ENCODE peak calls at places on chromosomes 7 and 10, in eight cellular contexts. One of them, this sample, is unnamed.

GRCh38 chr10:24156686-24157085 is 52.3 kb upstream of the KIAA1217 start:
- DNase-seq in stimulated activated naive CD8-positive, alpha-beta T cell treated with anti-CD3 and anti-CD28 coated beads, Interleukin-15, Interleukin-2, amounts not matched to agents 100 U/mL and 50 U/mL, for 24 hours: no peak
- DNase-seq in ovary: no peak
- DNase-seq in NCI-H446: no peak
- DNase-seq in HS-5: no peak
- DNase-seq in HT-29: no peak
- DNase-seq in AG09319: no peak
- DNase-seq in A172: no peak
- DNase-seq in this sample: no peak

GRCh38 chr7:65004575-65004974 is 1.9 kb downstream of the ERV3-1 start:
- DNase-seq in A172: no peak
- DNase-seq in AG09319: no peak
- DNase-seq in stimulated activated naive CD8-positive, alpha-beta T cell treated with anti-CD3 and anti-CD28 coated beads, Interleukin-15, Interleukin-2, amounts not matched to agents 100 U/mL and 50 U/mL, for 24 hours: no peak
- DNase-seq in HT-29: no peak
- DNase-seq in HS-5: no peak
- DNase-seq in NCI-H446: no peak
- DNase-seq in ovary: no peak
- DNase-seq in this sample: no peak

GRCh38 chr10:102865620-102866019 is 3.6 kb upstream of the AS3MT start:
- DNase-seq in AG09319: no peak
- DNase-seq in A172: no peak
- DNase-seq in ovary: no peak
- DNase-seq in HT-29: no peak
- DNase-seq in stimulated activated naive CD8-positive, alpha-beta T cell treated with anti-CD3 and anti-CD28 coated beads, Interleukin-15, Interleukin-2, amounts not matched to agents 100 U/mL and 50 U/mL, for 24 hours: no peak
- DNase-seq in NCI-H446: no peak
- DNase-seq in HS-5: no peak
- DNase-seq in this sample: no peak

GRCh38 chr10:12097791-12098190 is 29.0 kb downstream of the DHTKD1 start:
- DNase-seq in ovary: no peak
- DNase-seq in NCI-H446: no peak
- DNase-seq in HT-29: peak; percentile 84
- DNase-seq in HS-5: no peak
- DNase-seq in stimulated activated naive CD8-positive, alpha-beta T cell treated with anti-CD3 and anti-CD28 coated beads, Interleukin-15, Interleukin-2, amounts not matched to agents 100 U/mL and 50 U/mL, for 24 hours: no peak
- DNase-seq in AG09319: no peak
- DNase-seq in A172: no peak
- DNase-seq in this sample: no peak

GRCh38 chr7:52961084-52961483 is 74.3 kb upstream of the POM121L12 start:
- DNase-seq in ovary: no peak
- DNase-seq in stimulated activated naive CD8-positive, alpha-beta T cell treated with anti-CD3 and anti-CD28 coated beads, Interleukin-15, Interleukin-2, amounts not matched to agents 100 U/mL and 50 U/mL, for 24 hours: no peak
- DNase-seq in A172: no peak
- DNase-seq in NCI-H446: no peak
- DNase-seq in AG09319: no peak
- DNase-seq in HS-5: no peak
- DNase-seq in HT-29: no peak
- DNase-seq in this sample: no peak

GRCh38 chr10:104127411-104127810 is 5.4 kb downstream of the SFR1 start:
- DNase-seq in HS-5: no peak
- DNase-seq in stimulated activated naive CD8-positive, alpha-beta T cell treated with anti-CD3 and anti-CD28 coated beads, Interleukin-15, Interleukin-2, amounts not matched to agents 100 U/mL and 50 U/mL, for 24 hours: peak; percentile 18
- DNase-seq in A172: peak; percentile 63
- DNase-seq in ovary: no peak
- DNase-seq in NCI-H446: no peak
- DNase-seq in AG09319: no peak
- DNase-seq in HT-29: peak; percentile 49
- DNase-seq in this sample: peak; percentile 19

GRCh38 chr7:155108144-155108901 is 38.2 kb downstream of the HTR5A start:
- DNase-seq in A172: no peak
- DNase-seq in ovary: no peak
- DNase-seq in HS-5: no peak
- DNase-seq in AG09319: no peak
- DNase-seq in NCI-H446: no peak
- DNase-seq in stimulated activated naive CD8-positive, alpha-beta T cell treated with anti-CD3 and anti-CD28 coated beads, Interleukin-15, Interleukin-2, amounts not matched to agents 100 U/mL and 50 U/mL, for 24 hours: no peak
- DNase-seq in HT-29: no peak
- DNase-seq in this sample: no peak

GRCh38 chr10:101570764-101571572 is 17.1 kb downstream of the POLL start:
- DNase-seq in AG09319: no peak
- DNase-seq in stimulated activated naive CD8-positive, alpha-beta T cell treated with anti-CD3 and anti-CD28 coated beads, Interleukin-15, Interleukin-2, amounts not matched to agents 100 U/mL and 50 U/mL, for 24 hours: no peak
- DNase-seq in ovary: no peak
- DNase-seq in A172: no peak
- DNase-seq in HT-29: no peak
- DNase-seq in HS-5: no peak
- DNase-seq in NCI-H446: no peak
- DNase-seq in this sample: no peak

GRCh38 chr7:39621261-39621660 is 2.1 kb upstream of the RALA start:
- DNase-seq in HT-29: no peak
- DNase-seq in A172: peak; percentile 77
- DNase-seq in stimulated activated naive CD8-positive, alpha-beta T cell treated with anti-CD3 and anti-CD28 coated beads, Interleukin-15, Interleukin-2, amounts not matched to agents 100 U/mL and 50 U/mL, for 24 hours: no peak
- DNase-seq in AG09319: no peak
- DNase-seq in NCI-H446: no peak
- DNase-seq in ovary: no peak
- DNase-seq in HS-5: peak; percentile 98
- DNase-seq in this sample: no peak

GRCh38 chr7:81053623-81054022 is 134.8 kb upstream of the SEMA3C start:
- DNase-seq in AG09319: no peak
- DNase-seq in HS-5: no peak
- DNase-seq in stimulated activated naive CD8-positive, alpha-beta T cell treated with anti-CD3 and anti-CD28 coated beads, Interleukin-15, Interleukin-2, amounts not matched to agents 100 U/mL and 50 U/mL, for 24 hours: no peak
- DNase-seq in NCI-H446: no peak
- DNase-seq in ovary: no peak
- DNase-seq in A172: no peak
- DNase-seq in HT-29: no peak
- DNase-seq in this sample: no peak

GRCh38 chr7:29270979-29271658 is 76.5 kb downstream of the CHN2 start:
- DNase-seq in AG09319: no peak
- DNase-seq in ovary: no peak
- DNase-seq in stimulated activated naive CD8-positive, alpha-beta T cell treated with anti-CD3 and anti-CD28 coated beads, Interleukin-15, Interleukin-2, amounts not matched to agents 100 U/mL and 50 U/mL, for 24 hours: no peak
- DNase-seq in A172: peak; percentile 75
- DNase-seq in HS-5: no peak
- DNase-seq in NCI-H446: no peak
- DNase-seq in HT-29: no peak
- DNase-seq in this sample: no peak

GRCh38 chr10:12945709-12946359 is 55.7 kb downstream of the CCDC3 start:
- DNase-seq in NCI-H446: no peak
- DNase-seq in AG09319: no peak
- DNase-seq in HS-5: no peak
- DNase-seq in A172: no peak
- DNase-seq in HT-29: no peak
- DNase-seq in ovary: no peak
- DNase-seq in stimulated activated naive CD8-positive, alpha-beta T cell treated with anti-CD3 and anti-CD28 coated beads, Interleukin-15, Interleukin-2, amounts not matched to agents 100 U/mL and 50 U/mL, for 24 hours: no peak
- DNase-seq in this sample: no peak

GRCh38 chr10:21292763-21293517 is 232.5 kb downstream of the SKIDA1 start:
- DNase-seq in HS-5: peak; percentile 71
- DNase-seq in stimulated activated naive CD8-positive, alpha-beta T cell treated with anti-CD3 and anti-CD28 coated beads, Interleukin-15, Interleukin-2, amounts not matched to agents 100 U/mL and 50 U/mL, for 24 hours: no peak
- DNase-seq in AG09319: peak; percentile 84
- DNase-seq in A172: peak; percentile 98
- DNase-seq in NCI-H446: peak; percentile 67
- DNase-seq in HT-29: peak; percentile 66
- DNase-seq in ovary: peak; percentile 69
- DNase-seq in this sample: peak; percentile 85

GRCh38 chr10:43262043-43262901 is 4.6 kb downstream of the RASGEF1A start:
- DNase-seq in HS-5: no peak
- DNase-seq in NCI-H446: peak; percentile 17
- DNase-seq in A172: no peak
- DNase-seq in HT-29: peak; percentile 40
- DNase-seq in ovary: peak; percentile 15
- DNase-seq in stimulated activated naive CD8-positive, alpha-beta T cell treated with anti-CD3 and anti-CD28 coated beads, Interleukin-15, Interleukin-2, amounts not matched to agents 100 U/mL and 50 U/mL, for 24 hours: no peak
- DNase-seq in AG09319: no peak
- DNase-seq in this sample: no peak

GRCh38 chr10:123561145-123561448 is 105.1 kb upstream of the GPR26 start:
- DNase-seq in NCI-H446: no peak
- DNase-seq in A172: no peak
- DNase-seq in HT-29: no peak
- DNase-seq in AG09319: no peak
- DNase-seq in ovary: no peak
- DNase-seq in stimulated activated naive CD8-positive, alpha-beta T cell treated with anti-CD3 and anti-CD28 coated beads, Interleukin-15, Interleukin-2, amounts not matched to agents 100 U/mL and 50 U/mL, for 24 hours: no peak
- DNase-seq in HS-5: no peak
- DNase-seq in this sample: no peak

GRCh38 chr7:45007106-45007505 is 7.1 kb downstream of the CCM2 start:
- DNase-seq in HS-5: no peak
- DNase-seq in stimulated activated naive CD8-positive, alpha-beta T cell treated with anti-CD3 and anti-CD28 coated beads, Interleukin-15, Interleukin-2, amounts not matched to agents 100 U/mL and 50 U/mL, for 24 hours: no peak
- DNase-seq in A172: no peak
- DNase-seq in AG09319: no peak
- DNase-seq in NCI-H446: no peak
- DNase-seq in HT-29: no peak
- DNase-seq in ovary: no peak
- DNase-seq in this sample: no peak

GRCh38 chr10:62850646-62851045 is 34.5 kb upstream of the EGR2 start:
- DNase-seq in HT-29: no peak
- DNase-seq in NCI-H446: no peak
- DNase-seq in AG09319: no peak
- DNase-seq in stimulated activated naive CD8-positive, alpha-beta T cell treated with anti-CD3 and anti-CD28 coated beads, Interleukin-15, Interleukin-2, amounts not matched to agents 100 U/mL and 50 U/mL, for 24 hours: no peak
- DNase-seq in A172: no peak
- DNase-seq in ovary: no peak
- DNase-seq in HS-5: no peak
- DNase-seq in this sample: no peak

GRCh38 chr10:75708060-75708459 is 276.6 kb downstream of the LRMDA start:
- DNase-seq in A172: no peak
- DNase-seq in HS-5: no peak
- DNase-seq in stimulated activated naive CD8-positive, alpha-beta T cell treated with anti-CD3 and anti-CD28 coated beads, Interleukin-15, Interleukin-2, amounts not matched to agents 100 U/mL and 50 U/mL, for 24 hours: no peak
- DNase-seq in HT-29: no peak
- DNase-seq in AG09319: no peak
- DNase-seq in ovary: no peak
- DNase-seq in NCI-H446: no peak
- DNase-seq in this sample: no peak

GRCh38 chr10:101071266-101071884 is 9.6 kb downstream of the KAZALD1 start:
- DNase-seq in NCI-H446: no peak
- DNase-seq in AG09319: no peak
- DNase-seq in ovary: no peak
- DNase-seq in stimulated activated naive CD8-positive, alpha-beta T cell treated with anti-CD3 and anti-CD28 coated beads, Interleukin-15, Interleukin-2, amounts not matched to agents 100 U/mL and 50 U/mL, for 24 hours: peak; percentile 41
- DNase-seq in A172: no peak
- DNase-seq in HT-29: no peak
- DNase-seq in HS-5: no peak
- DNase-seq in this sample: no peak

GRCh38 chr10:45470098-45471012 is 96.3 kb downstream of the ALOX5 start:
- DNase-seq in HT-29: peak; percentile 37
- DNase-seq in NCI-H446: no peak
- DNase-seq in ovary: no peak
- DNase-seq in HS-5: no peak
- DNase-seq in A172: peak; percentile 55
- DNase-seq in stimulated activated naive CD8-positive, alpha-beta T cell treated with anti-CD3 and anti-CD28 coated beads, Interleukin-15, Interleukin-2, amounts not matched to agents 100 U/mL and 50 U/mL, for 24 hours: peak; percentile 52
- DNase-seq in AG09319: no peak
- DNase-seq in this sample: peak; percentile 41

GRCh38 chr7:2928613-2929311 is 84.7 kb upstream of the GNA12 start:
- DNase-seq in A172: no peak
- DNase-seq in HS-5: no peak
- DNase-seq in AG09319: no peak
- DNase-seq in stimulated activated naive CD8-positive, alpha-beta T cell treated with anti-CD3 and anti-CD28 coated beads, Interleukin-15, Interleukin-2, amounts not matched to agents 100 U/mL and 50 U/mL, for 24 hours: no peak
- DNase-seq in HT-29: no peak
- DNase-seq in ovary: no peak
- DNase-seq in NCI-H446: no peak
- DNase-seq in this sample: no peak

GRCh38 chr7:13633857-13634256 is 355.6 kb downstream of the ETV1 start:
- DNase-seq in HT-29: no peak
- DNase-seq in HS-5: no peak
- DNase-seq in ovary: no peak
- DNase-seq in stimulated activated naive CD8-positive, alpha-beta T cell treated with anti-CD3 and anti-CD28 coated beads, Interleukin-15, Interleukin-2, amounts not matched to agents 100 U/mL and 50 U/mL, for 24 hours: no peak
- DNase-seq in AG09319: no peak
- DNase-seq in NCI-H446: no peak
- DNase-seq in A172: no peak
- DNase-seq in this sample: no peak

GRCh38 chr10:73079779-73080178 is 16.9 kb downstream of the P4HA1 start:
- DNase-seq in stimulated activated naive CD8-positive, alpha-beta T cell treated with anti-CD3 and anti-CD28 coated beads, Interleukin-15, Interleukin-2, amounts not matched to agents 100 U/mL and 50 U/mL, for 24 hours: no peak
- DNase-seq in HS-5: no peak
- DNase-seq in HT-29: no peak
- DNase-seq in NCI-H446: no peak
- DNase-seq in AG09319: no peak
- DNase-seq in A172: no peak
- DNase-seq in ovary: no peak
- DNase-seq in this sample: no peak

GRCh38 chr10:15251791-15252380 is 83.4 kb upstream of the NMT2 start:
- DNase-seq in HS-5: no peak
- DNase-seq in NCI-H446: no peak
- DNase-seq in stimulated activated naive CD8-positive, alpha-beta T cell treated with anti-CD3 and anti-CD28 coated beads, Interleukin-15, Interleukin-2, amounts not matched to agents 100 U/mL and 50 U/mL, for 24 hours: no peak
- DNase-seq in ovary: no peak
- DNase-seq in HT-29: no peak
- DNase-seq in A172: no peak
- DNase-seq in AG09319: no peak
- DNase-seq in this sample: no peak

GRCh38 chr7:16367115-16367514 is 54.2 kb downstream of the CRPPA start:
- DNase-seq in HS-5: no peak
- DNase-seq in NCI-H446: no peak
- DNase-seq in stimulated activated naive CD8-positive, alpha-beta T cell treated with anti-CD3 and anti-CD28 coated beads, Interleukin-15, Interleukin-2, amounts not matched to agents 100 U/mL and 50 U/mL, for 24 hours: no peak
- DNase-seq in AG09319: no peak
- DNase-seq in ovary: no peak
- DNase-seq in A172: no peak
- DNase-seq in HT-29: no peak
- DNase-seq in this sample: no peak

GRCh38 chr10:56003555-56003954 is 357.5 kb downstream of the ZWINT start:
- DNase-seq in HS-5: no peak
- DNase-seq in AG09319: no peak
- DNase-seq in NCI-H446: no peak
- DNase-seq in HT-29: no peak
- DNase-seq in stimulated activated naive CD8-positive, alpha-beta T cell treated with anti-CD3 and anti-CD28 coated beads, Interleukin-15, Interleukin-2, amounts not matched to agents 100 U/mL and 50 U/mL, for 24 hours: no peak
- DNase-seq in A172: no peak
- DNase-seq in ovary: no peak
- DNase-seq in this sample: no peak

GRCh38 chr7:48755061-48755555 is 169.2 kb upstream of the CDC14C start:
- DNase-seq in A172: no peak
- DNase-seq in HT-29: no peak
- DNase-seq in stimulated activated naive CD8-positive, alpha-beta T cell treated with anti-CD3 and anti-CD28 coated beads, Interleukin-15, Interleukin-2, amounts not matched to agents 100 U/mL and 50 U/mL, for 24 hours: no peak
- DNase-seq in AG09319: no peak
- DNase-seq in HS-5: peak; percentile 6
- DNase-seq in ovary: no peak
- DNase-seq in NCI-H446: no peak
- DNase-seq in this sample: no peak

GRCh38 chr10:110311357-110311949 is 6.7 kb upstream of the SMNDC1 start:
- DNase-seq in HT-29: peak; percentile 81
- DNase-seq in NCI-H446: peak; percentile 64
- DNase-seq in AG09319: peak; percentile 14
- DNase-seq in A172: peak; percentile 68
- DNase-seq in stimulated activated naive CD8-positive, alpha-beta T cell treated with anti-CD3 and anti-CD28 coated beads, Interleukin-15, Interleukin-2, amounts not matched to agents 100 U/mL and 50 U/mL, for 24 hours: peak; percentile 50
- DNase-seq in ovary: peak; percentile 41
- DNase-seq in HS-5: no peak
- DNase-seq in this sample: peak; percentile 65

GRCh38 chr10:71783917-71784678 is 10.8 kb upstream of the VSIR start:
- DNase-seq in ovary: no peak
- DNase-seq in NCI-H446: no peak
- DNase-seq in stimulated activated naive CD8-positive, alpha-beta T cell treated with anti-CD3 and anti-CD28 coated beads, Interleukin-15, Interleukin-2, amounts not matched to agents 100 U/mL and 50 U/mL, for 24 hours: no peak
- DNase-seq in AG09319: no peak
- DNase-seq in A172: no peak
- DNase-seq in HS-5: no peak
- DNase-seq in HT-29: no peak
- DNase-seq in this sample: no peak

GRCh38 chr7:111756687-111757178 is 194.4 kb upstream of the IMMP2L start:
- DNase-seq in NCI-H446: no peak
- DNase-seq in ovary: peak; percentile 75
- DNase-seq in stimulated activated naive CD8-positive, alpha-beta T cell treated with anti-CD3 and anti-CD28 coated beads, Interleukin-15, Interleukin-2, amounts not matched to agents 100 U/mL and 50 U/mL, for 24 hours: no peak
- DNase-seq in HT-29: no peak
- DNase-seq in AG09319: peak; percentile 22
- DNase-seq in HS-5: no peak
- DNase-seq in A172: peak; percentile 39
- DNase-seq in this sample: peak; percentile 10

GRCh38 chr10:75395955-75396860 is 5.4 kb downstream of the ZNF503 start:
- DNase-seq in ovary: peak; percentile 42
- DNase-seq in A172: no peak
- DNase-seq in NCI-H446: no peak
- DNase-seq in stimulated activated naive CD8-positive, alpha-beta T cell treated with anti-CD3 and anti-CD28 coated beads, Interleukin-15, Interleukin-2, amounts not matched to agents 100 U/mL and 50 U/mL, for 24 hours: no peak
- DNase-seq in HS-5: peak; percentile 16
- DNase-seq in HT-29: no peak
- DNase-seq in AG09319: no peak
- DNase-seq in this sample: peak; percentile 36

GRCh38 chr7:159094030-159094740 is 50.5 kb downstream of the VIPR2 start:
- DNase-seq in A172: no peak
- DNase-seq in AG09319: no peak
- DNase-seq in HS-5: no peak
- DNase-seq in stimulated activated naive CD8-positive, alpha-beta T cell treated with anti-CD3 and anti-CD28 coated beads, Interleukin-15, Interleukin-2, amounts not matched to agents 100 U/mL and 50 U/mL, for 24 hours: no peak
- DNase-seq in HT-29: no peak
- DNase-seq in NCI-H446: no peak
- DNase-seq in ovary: peak; percentile 12
- DNase-seq in this sample: no peak

GRCh38 chr10:72009430-72010081 is 45.4 kb downstream of the CHST3 start:
- DNase-seq in HS-5: peak; percentile 42
- DNase-seq in stimulated activated naive CD8-positive, alpha-beta T cell treated with anti-CD3 and anti-CD28 coated beads, Interleukin-15, Interleukin-2, amounts not matched to agents 100 U/mL and 50 U/mL, for 24 hours: no peak
- DNase-seq in AG09319: peak; percentile 94
- DNase-seq in A172: peak; percentile 84
- DNase-seq in HT-29: no peak
- DNase-seq in ovary: peak; percentile 98
- DNase-seq in NCI-H446: peak; percentile 66
- DNase-seq in this sample: peak; percentile 54